ENCODE peak calls at places on chromosomes 16 and 17, in nine cellular contexts. One of them, this sample, is unnamed.

GRCh38 chr17:1765576-1765975 is 3.7 kb downstream of the SERPINF1 start:
- DNase-seq in esophagus squamous epithelium: no peak
- DNase-seq in adrenal gland: no peak
- DNase-seq in thoracic aorta: no peak
- DNase-seq in tibial nerve: no peak
- DNase-seq in cardiac muscle cell: no peak
- DNase-seq in GM23248: no peak
- DNase-seq in aorta: no peak
- DNase-seq in transverse colon: no peak
- DNase-seq in this sample: no peak

GRCh38 chr17:28326114-28326513 is 7.1 kb downstream of the TMEM97 start:
- DNase-seq in tibial nerve: no peak
- DNase-seq in transverse colon: peak
- DNase-seq in adrenal gland: no peak
- DNase-seq in aorta: no peak
- DNase-seq in esophagus squamous epithelium: no peak
- DNase-seq in cardiac muscle cell: no peak
- DNase-seq in GM23248: no peak
- DNase-seq in thoracic aorta: no peak
- DNase-seq in this sample: no peak

GRCh38 chr17:44081681-44082080 is 11.1 kb downstream of the G6PC3 start:
- DNase-seq in adrenal gland: no peak
- DNase-seq in esophagus squamous epithelium: no peak
- DNase-seq in aorta: no peak
- DNase-seq in cardiac muscle cell: no peak
- DNase-seq in GM23248: peak
- DNase-seq in thoracic aorta: no peak
- DNase-seq in tibial nerve: no peak
- DNase-seq in transverse colon: no peak
- DNase-seq in this sample: peak

GRCh38 chr16:3610698-3611144 is 685 bp downstream of the SLX4 start:
- DNase-seq in thoracic aorta: no peak
- DNase-seq in aorta: no peak
- DNase-seq in tibial nerve: no peak
- DNase-seq in adrenal gland: no peak
- DNase-seq in cardiac muscle cell: peak
- DNase-seq in transverse colon: no peak
- DNase-seq in GM23248: peak
- DNase-seq in esophagus squamous epithelium: no peak
- DNase-seq in this sample: no peak

GRCh38 chr17:83125515-83126274 is 46.3 kb downstream of the METRNL start:
- DNase-seq in cardiac muscle cell: no peak
- DNase-seq in aorta: peak
- DNase-seq in adrenal gland: no peak
- DNase-seq in thoracic aorta: no peak
- DNase-seq in esophagus squamous epithelium: no peak
- DNase-seq in GM23248: peak
- DNase-seq in transverse colon: peak
- DNase-seq in tibial nerve: peak
- DNase-seq in this sample: peak

GRCh38 chr16:4534151-4534790 is 4.3 kb downstream of the CDIP1 start:
- DNase-seq in adrenal gland: no peak
- DNase-seq in cardiac muscle cell: no peak
- DNase-seq in tibial nerve: no peak
- DNase-seq in aorta: no peak
- DNase-seq in GM23248: no peak
- DNase-seq in transverse colon: no peak
- DNase-seq in esophagus squamous epithelium: no peak
- DNase-seq in thoracic aorta: no peak
- DNase-seq in this sample: no peak

GRCh38 chr16:89506791-89507191 is 1.4 kb upstream of the SPG7 start:
- DNase-seq in thoracic aorta: no peak
- DNase-seq in tibial nerve: no peak
- DNase-seq in cardiac muscle cell: no peak
- DNase-seq in adrenal gland: no peak
- DNase-seq in aorta: no peak
- DNase-seq in GM23248: peak
- DNase-seq in transverse colon: no peak
- DNase-seq in esophagus squamous epithelium: no peak
- DNase-seq in this sample: no peak

GRCh38 chr17:8649157-8650118 is 18.9 kb upstream of the MYH10 start:
- DNase-seq in esophagus squamous epithelium: no peak
- DNase-seq in thoracic aorta: peak
- DNase-seq in cardiac muscle cell: no peak
- DNase-seq in transverse colon: no peak
- DNase-seq in aorta: peak
- DNase-seq in GM23248: peak
- DNase-seq in tibial nerve: no peak
- DNase-seq in adrenal gland: no peak
- DNase-seq in this sample: no peak

GRCh38 chr16:12063435-12063834 is 86.9 kb downstream of the SNX29 start:
- DNase-seq in tibial nerve: no peak
- DNase-seq in esophagus squamous epithelium: no peak
- DNase-seq in thoracic aorta: no peak
- DNase-seq in aorta: peak
- DNase-seq in transverse colon: no peak
- DNase-seq in adrenal gland: no peak
- DNase-seq in cardiac muscle cell: no peak
- DNase-seq in GM23248: no peak
- DNase-seq in this sample: no peak

GRCh38 chr17:15442316-15443185 is 24.9 kb downstream of the CDRT4 start:
- DNase-seq in aorta: no peak
- DNase-seq in tibial nerve: no peak
- DNase-seq in esophagus squamous epithelium: no peak
- DNase-seq in cardiac muscle cell: no peak
- DNase-seq in thoracic aorta: no peak
- DNase-seq in adrenal gland: no peak
- DNase-seq in transverse colon: no peak
- DNase-seq in GM23248: no peak
- DNase-seq in this sample: no peak

GRCh38 chr16:12971216-12971615 is 69.8 kb downstream of the SHISA9 start:
- DNase-seq in adrenal gland: no peak
- DNase-seq in esophagus squamous epithelium: no peak
- DNase-seq in cardiac muscle cell: no peak
- DNase-seq in tibial nerve: no peak
- DNase-seq in thoracic aorta: no peak
- DNase-seq in aorta: no peak
- DNase-seq in transverse colon: no peak
- DNase-seq in GM23248: no peak
- DNase-seq in this sample: no peak

GRCh38 chr16:19299565-19299964 is 14.0 kb downstream of the CLEC19A start:
- DNase-seq in GM23248: no peak
- DNase-seq in tibial nerve: no peak
- DNase-seq in aorta: no peak
- DNase-seq in cardiac muscle cell: no peak
- DNase-seq in adrenal gland: no peak
- DNase-seq in transverse colon: no peak
- DNase-seq in esophagus squamous epithelium: no peak
- DNase-seq in thoracic aorta: no peak
- DNase-seq in this sample: no peak
- H3K27ac ChIP-seq in GM23248: no peak
- H3K27ac ChIP-seq in tibial nerve: no peak
- H3K27ac ChIP-seq in aorta: no peak
- H3K27ac ChIP-seq in cardiac muscle cell: no peak
- H3K27ac ChIP-seq in adrenal gland: no peak
- H3K27ac ChIP-seq in transverse colon: no peak
- H3K27ac ChIP-seq in esophagus squamous epithelium: no peak
- H3K27ac ChIP-seq in thoracic aorta: no peak
- H3K27ac ChIP-seq in this sample: no peak

DNA sequence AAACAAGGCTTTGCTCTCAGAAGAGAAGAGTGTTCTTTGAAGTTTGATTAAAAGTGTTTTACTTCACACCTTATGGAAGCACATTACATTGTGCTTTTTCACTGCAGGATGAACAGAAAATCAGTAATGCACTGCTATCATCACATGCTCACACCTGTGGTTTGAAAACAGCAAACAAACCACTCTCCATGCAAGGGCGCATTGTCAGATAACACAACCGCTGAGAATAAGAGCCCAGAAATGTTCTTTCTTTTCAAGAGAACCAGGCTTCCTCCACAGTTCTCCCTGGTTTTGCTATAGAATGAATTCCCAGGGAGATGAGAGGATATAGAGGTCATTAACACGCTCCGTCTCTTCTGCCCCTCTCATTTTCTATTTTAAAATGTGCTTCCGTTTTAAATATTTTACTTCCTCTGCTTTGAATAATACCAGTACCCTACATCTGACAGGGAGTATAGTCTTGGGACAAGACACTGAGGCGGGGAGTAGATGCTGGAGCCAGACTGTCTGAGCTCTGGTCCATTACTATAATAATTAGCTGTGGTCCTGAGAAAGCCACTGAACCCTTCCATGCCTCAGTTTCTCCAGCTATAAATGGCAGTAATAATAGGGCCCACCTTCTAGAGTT is 71.6 kb downstream of the CDK5R1 start:
- DNase-seq in adrenal gland: no peak
- DNase-seq in aorta: no peak
- DNase-seq in tibial nerve: no peak
- DNase-seq in transverse colon: no peak
- DNase-seq in esophagus squamous epithelium: no peak
- DNase-seq in GM23248: no peak
- DNase-seq in thoracic aorta: no peak
- DNase-seq in cardiac muscle cell: no peak
- DNase-seq in this sample: no peak
- H3K27ac ChIP-seq in adrenal gland: no peak
- H3K27ac ChIP-seq in aorta: no peak
- H3K27ac ChIP-seq in tibial nerve: no peak
- H3K27ac ChIP-seq in transverse colon: no peak
- H3K27ac ChIP-seq in esophagus squamous epithelium: peak
- H3K27ac ChIP-seq in GM23248: no peak
- H3K27ac ChIP-seq in thoracic aorta: no peak
- H3K27ac ChIP-seq in cardiac muscle cell: peak
- H3K27ac ChIP-seq in this sample: no peak

GRCh38 chr17:627051-627450 is 87.6 kb downstream of the VPS53 start:
- DNase-seq in tibial nerve: no peak
- DNase-seq in GM23248: no peak
- DNase-seq in aorta: no peak
- DNase-seq in cardiac muscle cell: no peak
- DNase-seq in esophagus squamous epithelium: no peak
- DNase-seq in thoracic aorta: no peak
- DNase-seq in adrenal gland: no peak
- DNase-seq in transverse colon: no peak
- DNase-seq in this sample: no peak

GRCh38 chr17:622356-622755 is 92.3 kb downstream of the VPS53 start:
- DNase-seq in aorta: no peak
- DNase-seq in thoracic aorta: no peak
- DNase-seq in cardiac muscle cell: no peak
- DNase-seq in GM23248: peak
- DNase-seq in adrenal gland: no peak
- DNase-seq in tibial nerve: no peak
- DNase-seq in esophagus squamous epithelium: no peak
- DNase-seq in transverse colon: no peak
- DNase-seq in this sample: no peak

GRCh38 chr17:623121-623520 is 91.5 kb downstream of the VPS53 start:
- DNase-seq in adrenal gland: no peak
- DNase-seq in GM23248: no peak
- DNase-seq in cardiac muscle cell: no peak
- DNase-seq in esophagus squamous epithelium: no peak
- DNase-seq in thoracic aorta: no peak
- DNase-seq in transverse colon: no peak
- DNase-seq in tibial nerve: no peak
- DNase-seq in aorta: no peak
- DNase-seq in this sample: no peak

GRCh38 chr17:628089-628488 is 86.5 kb downstream of the VPS53 start:
- DNase-seq in esophagus squamous epithelium: no peak
- DNase-seq in aorta: no peak
- DNase-seq in cardiac muscle cell: no peak
- DNase-seq in transverse colon: no peak
- DNase-seq in adrenal gland: no peak
- DNase-seq in thoracic aorta: no peak
- DNase-seq in tibial nerve: no peak
- DNase-seq in GM23248: no peak
- DNase-seq in this sample: no peak

DNA sequence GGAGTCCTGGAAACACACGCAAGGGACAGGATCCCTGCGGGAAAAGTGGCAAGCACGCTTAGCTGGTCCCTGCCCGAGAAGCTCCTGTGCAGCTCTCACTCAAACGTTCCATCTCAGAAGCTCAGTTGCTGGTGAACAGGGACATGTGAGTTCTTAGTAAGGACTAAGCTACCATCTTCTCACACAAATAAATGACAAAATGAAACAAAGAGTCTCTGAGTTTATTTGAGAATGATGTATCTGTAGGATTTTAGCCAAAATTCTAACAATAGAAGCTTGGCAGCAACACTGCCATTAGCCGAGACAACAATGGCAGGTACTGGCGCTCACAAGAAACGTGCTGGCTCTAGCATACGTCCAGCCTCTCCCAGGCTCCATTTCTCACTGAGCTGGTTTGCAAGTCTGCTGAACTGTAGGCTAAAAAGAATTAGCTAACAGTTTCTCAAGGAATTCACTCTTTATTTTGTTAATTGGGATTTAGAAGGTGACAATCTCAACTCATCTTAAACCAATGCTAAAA is 90.2 kb downstream of the VPS53 start:
- DNase-seq in GM23248: no peak
- DNase-seq in adrenal gland: no peak
- DNase-seq in transverse colon: no peak
- DNase-seq in tibial nerve: no peak
- DNase-seq in cardiac muscle cell: no peak
- DNase-seq in aorta: no peak
- DNase-seq in esophagus squamous epithelium: no peak
- DNase-seq in thoracic aorta: no peak
- DNase-seq in this sample: no peak
- H3K27ac ChIP-seq in GM23248: no peak
- H3K27ac ChIP-seq in adrenal gland: no peak
- H3K27ac ChIP-seq in transverse colon: no peak
- H3K27ac ChIP-seq in tibial nerve: no peak
- H3K27ac ChIP-seq in cardiac muscle cell: no peak
- H3K27ac ChIP-seq in aorta: no peak
- H3K27ac ChIP-seq in esophagus squamous epithelium: peak
- H3K27ac ChIP-seq in thoracic aorta: no peak
- H3K27ac ChIP-seq in this sample: no peak

GRCh38 chr16:82788225-82788624 is 161.5 kb downstream of the CDH13 start:
- DNase-seq in GM23248: no peak
- DNase-seq in adrenal gland: no peak
- DNase-seq in aorta: no peak
- DNase-seq in esophagus squamous epithelium: no peak
- DNase-seq in transverse colon: no peak
- DNase-seq in thoracic aorta: no peak
- DNase-seq in cardiac muscle cell: no peak
- DNase-seq in tibial nerve: no peak
- DNase-seq in this sample: no peak

GRCh38 chr16:82788919-82789318 is 162.2 kb downstream of the CDH13 start:
- DNase-seq in adrenal gland: no peak
- DNase-seq in GM23248: no peak
- DNase-seq in cardiac muscle cell: no peak
- DNase-seq in esophagus squamous epithelium: no peak
- DNase-seq in thoracic aorta: no peak
- DNase-seq in aorta: no peak
- DNase-seq in tibial nerve: no peak
- DNase-seq in transverse colon: no peak
- DNase-seq in this sample: no peak

GRCh38 chr16:82796047-82796446 is 169.3 kb downstream of the CDH13 start:
- DNase-seq in cardiac muscle cell: no peak
- DNase-seq in tibial nerve: no peak
- DNase-seq in GM23248: no peak
- DNase-seq in aorta: no peak
- DNase-seq in esophagus squamous epithelium: no peak
- DNase-seq in thoracic aorta: no peak
- DNase-seq in adrenal gland: no peak
- DNase-seq in transverse colon: no peak
- DNase-seq in this sample: no peak

GRCh38 chr16:82792704-82793103 is 165.9 kb downstream of the CDH13 start:
- DNase-seq in cardiac muscle cell: no peak
- DNase-seq in aorta: no peak
- DNase-seq in GM23248: no peak
- DNase-seq in esophagus squamous epithelium: no peak
- DNase-seq in adrenal gland: no peak
- DNase-seq in transverse colon: no peak
- DNase-seq in tibial nerve: no peak
- DNase-seq in thoracic aorta: no peak
- DNase-seq in this sample: no peak

GRCh38 chr16:82793550-82794244 is 166.9 kb downstream of the CDH13 start:
- DNase-seq in transverse colon: no peak
- DNase-seq in thoracic aorta: no peak
- DNase-seq in tibial nerve: no peak
- DNase-seq in GM23248: no peak
- DNase-seq in aorta: no peak
- DNase-seq in esophagus squamous epithelium: no peak
- DNase-seq in adrenal gland: peak
- DNase-seq in cardiac muscle cell: no peak
- DNase-seq in this sample: no peak
- H3K27ac ChIP-seq in transverse colon: no peak
- H3K27ac ChIP-seq in thoracic aorta: no peak
- H3K27ac ChIP-seq in tibial nerve: no peak
- H3K27ac ChIP-seq in GM23248: no peak
- H3K27ac ChIP-seq in aorta: no peak
- H3K27ac ChIP-seq in esophagus squamous epithelium: no peak
- H3K27ac ChIP-seq in adrenal gland: no peak
- H3K27ac ChIP-seq in cardiac muscle cell: no peak
- H3K27ac ChIP-seq in this sample: no peak

This sample was measured in kidney.